ENCODE peak calls at places on chromosomes 7 and 10, in seven cellular contexts. Q is IMR-90, S is trophoblast cell, P is H9, G is neuronal stem cell, L is mesendoderm, U is H1. I is an unnamed sample.

GRCh38 chr10:91210014-91210413 is 10.4 kb upstream of the PCGF5 start:
- DNase-seq in L (no peak), Q (no peak), S (no peak), G (no peak), U (no peak), P (no peak), I (no peak)

GRCh38 chr7:41877118-41877517 is 174.2 kb upstream of the INHBA start:
- DNase-seq in L (no peak), S (no peak), U (no peak), G (no peak), Q (no peak), P (no peak), I (no peak)

GRCh38 chr10:95755511-95756004 is 405 bp upstream of the ENTPD1 start:
- DNase-seq in L (peak), Q (no peak), U (no peak), S (peak), P (peak), G (no peak), I (peak)

GRCh38 chr7:149379625-149380024 is 81.2 kb downstream of the ZNF777 start:
- DNase-seq in S (no peak), L (no peak), P (no peak), Q (no peak), U (no peak), G (no peak), I (no peak)

GRCh38 chr10:43707755-43708154 is 59.1 kb upstream of the ZNF32 start:
- DNase-seq in P (no peak), U (no peak), Q (no peak), S (no peak), G (no peak), L (no peak), I (no peak)

GRCh38 chr10:80506189-80506575 is 31.5 kb upstream of the SH2D4B start:
- DNase-seq in G (no peak), Q (peak), L (peak), S (peak), U (no peak), P (no peak), I (peak)

GRCh38 chr10:86316274-86316835 is 50.2 kb downstream of the GRID1 start:
- DNase-seq in S (no peak), G (no peak), P (peak), L (no peak), U (no peak), Q (no peak), I (no peak)

GRCh38 chr10:110544958-110545537 is 22.4 kb upstream of the SMC3 start:
- DNase-seq in S (peak), P (no peak), U (no peak), L (no peak), G (no peak), Q (peak), I (peak)

GRCh38 chr10:126571203-126571602 is 99.3 kb downstream of the C10orf90 start:
- DNase-seq in G (no peak), L (peak), Q (no peak), P (peak), S (peak), U (peak), I (no peak)

GRCh38 chr7:29588900-29589696 is 25.5 kb downstream of the PRR15 start:
- DNase-seq in U (no peak), S (peak), G (no peak), L (peak), Q (peak), P (peak), I (peak)

GRCh38 chr10:71868192-71868697 is 17.2 kb upstream of the PSAP start:
- DNase-seq in L (no peak), P (no peak), Q (peak), U (no peak), G (no peak), S (peak), I (peak)

GRCh38 chr10:93445097-93445960 is 36.8 kb downstream of the MYOF start:
- DNase-seq in L (peak), S (peak), G (peak), U (peak), Q (peak), P (peak), I (peak)

GRCh38 chr7:101179117-101179779 is 845 bp downstream of the NAT16 start:
- DNase-seq in G (no peak), L (peak), P (no peak), S (no peak), U (no peak), Q (no peak), I (no peak)

GRCh38 chr10:70265032-70265689 is 18.6 kb downstream of the NPFFR1 start:
- DNase-seq in L (peak), S (no peak), U (peak), Q (no peak), P (peak), G (no peak), I (no peak)

GRCh38 chr7:17166824-17167379 is 131.6 kb upstream of the AHR start:
- DNase-seq in U (no peak), G (no peak), L (no peak), P (no peak), S (no peak), Q (no peak), I (no peak)

GRCh38 chr10:73553726-73554125 is 37.4 kb downstream of the USP54 start:
- DNase-seq in S (no peak), Q (no peak), P (no peak), L (no peak), U (no peak), G (no peak), I (no peak)

GRCh38 chr7:123821320-123821719 is 23.6 kb upstream of the HYAL4 start:
- DNase-seq in U (no peak), L (no peak), P (no peak), S (no peak), Q (no peak), G (no peak), I (no peak)

GRCh38 chr10:35821339-35821911 is 179.3 kb upstream of the FZD8 start:
- DNase-seq in Q (no peak), P (no peak), S (no peak), L (peak), G (no peak), U (no peak), I (peak)

GRCh38 chr10:61262486-61263261 is 190.5 kb downstream of the TMEM26 start:
- DNase-seq in G (no peak), Q (peak), P (no peak), S (no peak), L (no peak), U (no peak), I (peak)

GRCh38 chr10:77004917-77005564 is 632.6 kb downstream of the KCNMA1 start:
- DNase-seq in P (peak), U (no peak), S (peak), L (peak), G (peak), Q (peak), I (peak)

GRCh38 chr7:126361183-126361582 is 891.6 kb downstream of the GRM8 start:
- DNase-seq in L (no peak), P (no peak), G (no peak), U (no peak), S (no peak), Q (no peak), I (no peak)

GRCh38 chr7:458511-459245 is 61.0 kb downstream of the PDGFA start:
- DNase-seq in Q (no peak), P (no peak), L (no peak), S (no peak), U (no peak), G (no peak), I (no peak)

GRCh38 chr7:139654270-139655181 is 123.3 kb downstream of the HIPK2 start:
- DNase-seq in Q (no peak), L (no peak), P (no peak), S (no peak), G (no peak), U (no peak), I (no peak)

GRCh38 chr7:43921423-43921822 is 4.8 kb upstream of the UBE2D4 start:
- DNase-seq in S (no peak), L (no peak), Q (no peak), G (no peak), U (no peak), P (no peak), I (no peak)

GRCh38 chr7:43914795-43915194 is 8.4 kb upstream of the URGCP start:
- DNase-seq in P (peak), Q (no peak), L (no peak), G (no peak), U (no peak), S (peak), I (peak)

DNA sequence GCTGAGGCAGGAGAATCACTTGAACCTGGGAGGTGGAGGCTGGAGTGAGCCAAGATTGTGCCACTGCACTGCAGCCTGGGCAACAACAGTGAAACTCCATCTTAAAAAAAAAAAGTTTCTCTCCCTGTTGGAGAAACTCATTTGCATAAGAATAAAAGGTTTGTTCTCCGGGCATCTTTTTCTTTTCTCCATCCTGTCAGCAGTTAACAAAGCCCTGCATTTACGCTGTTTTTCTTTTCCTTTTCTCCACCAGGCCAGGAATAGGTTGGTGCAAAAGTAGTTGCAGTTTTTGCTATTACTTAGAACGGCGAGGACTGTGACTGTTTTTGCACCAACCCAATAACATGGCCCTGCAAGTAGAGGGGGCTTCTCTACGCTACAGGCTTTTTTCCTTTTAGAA is 9.5 kb upstream of the URGCP start:
- DNase-seq in G (no peak), Q (no peak), U (no peak), L (no peak), P (no peak), S (no peak), I (no peak)
- H4K8ac ChIP-seq in G (no peak), Q (no peak), U (no peak), L (no peak), P (no peak), S (no peak), I (no peak)

DNA sequence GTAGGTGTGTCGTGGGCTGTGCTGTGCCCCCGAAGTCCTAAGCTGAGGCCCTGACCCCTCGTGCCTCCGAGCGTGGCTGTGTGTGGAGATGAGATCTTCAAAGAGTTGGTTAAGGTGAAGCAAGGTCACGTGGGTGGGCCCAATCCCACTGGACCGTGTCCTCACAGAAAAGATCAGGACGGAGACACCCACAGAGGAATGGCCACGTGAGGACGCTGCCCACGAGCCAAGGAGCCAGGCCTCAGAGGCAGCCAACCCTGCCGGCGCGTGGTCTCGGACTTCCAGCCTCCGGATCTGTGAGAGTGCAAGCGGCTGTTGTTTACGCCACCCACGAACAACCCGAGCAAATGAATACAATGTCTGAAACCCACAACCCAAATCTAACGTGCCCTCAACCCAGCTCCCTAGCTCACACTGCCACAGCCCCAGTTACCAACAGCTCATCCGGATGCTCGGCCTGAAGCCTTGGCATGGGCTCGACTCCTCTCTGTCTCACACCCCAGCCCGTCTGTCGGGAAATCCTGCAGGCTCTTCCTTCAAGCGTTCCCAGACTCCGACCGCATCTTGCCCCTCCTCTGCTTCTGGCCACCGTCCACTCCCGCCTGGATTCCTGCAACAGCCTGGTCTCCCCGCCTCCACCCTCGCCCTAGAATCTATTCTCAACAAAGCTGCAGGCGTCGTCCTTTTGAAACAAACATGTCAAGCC is 35.5 kb downstream of the STK32C start:
- DNase-seq in S (no peak), Q (peak), U (no peak), L (no peak), P (no peak), G (no peak), I (no peak)
- H4K8ac ChIP-seq in S (no peak), Q (no peak), U (peak), L (no peak), P (no peak), G (no peak), I (no peak)

GRCh38 chr10:74672430-74672829 is 154.0 kb upstream of the KAT6B start:
- DNase-seq in U (no peak), G (no peak), Q (no peak), P (no peak), S (no peak), L (no peak), I (no peak)
- H4K8ac ChIP-seq in U (no peak), G (no peak), Q (no peak), P (no peak), S (no peak), L (no peak), I (no peak)

DNA sequence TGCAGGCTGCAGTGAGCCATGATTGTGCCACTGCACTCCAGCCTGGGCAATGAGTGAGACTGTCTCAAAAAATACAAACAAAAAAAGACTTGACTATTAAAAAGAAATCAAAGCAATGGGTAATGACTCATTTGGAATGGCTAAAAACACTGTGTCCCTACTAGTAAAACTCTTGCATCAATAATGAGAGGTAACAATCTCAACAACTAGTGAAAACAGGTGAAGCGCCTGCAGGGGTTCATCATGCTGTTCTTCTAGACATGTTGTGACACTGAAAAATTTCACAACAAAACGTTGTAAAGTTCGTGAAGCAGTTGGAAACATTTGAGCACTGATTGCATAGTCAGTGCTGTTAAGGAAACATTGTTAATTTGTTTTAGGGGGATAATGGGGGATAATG is 26.9 kb upstream of the SLC29A4 start:
- DNase-seq in U (no peak), G (no peak), L (no peak), S (peak), P (no peak), Q (no peak), I (no peak)
- H4K8ac ChIP-seq in U (no peak), G (no peak), L (no peak), S (no peak), P (no peak), Q (no peak), I (no peak)

GRCh38 chr7:156143158-156143557 is 330.9 kb upstream of the SHH start:
- DNase-seq in G (no peak), U (no peak), S (no peak), L (no peak), Q (no peak), P (no peak), I (no peak)
- H4K8ac ChIP-seq in G (no peak), U (peak), S (no peak), L (no peak), Q (no peak), P (no peak), I (no peak)

DNA sequence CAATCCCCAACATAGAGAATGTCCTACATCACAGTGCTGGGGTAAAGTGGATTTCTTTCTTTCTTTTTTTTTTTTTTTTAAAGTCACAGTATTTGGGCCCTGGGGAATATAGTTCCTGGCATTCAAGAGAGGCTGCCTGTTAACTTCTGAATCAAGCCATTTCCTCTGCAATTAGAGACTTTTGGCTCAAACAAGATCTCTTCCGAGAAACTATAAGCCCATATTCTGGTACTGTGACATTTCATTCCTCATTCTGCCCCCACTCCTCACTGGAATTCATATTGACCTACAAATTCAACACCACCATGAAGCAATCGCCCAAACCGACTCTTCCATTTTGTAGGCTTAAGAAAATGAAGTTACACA is 187.4 kb downstream of the PHTF2 start:
- DNase-seq in P (no peak), G (no peak), U (no peak), Q (no peak), S (no peak), L (no peak), I (no peak)
- H4K8ac ChIP-seq in P (no peak), G (no peak), U (no peak), Q (no peak), S (no peak), L (no peak), I (no peak)

DNA sequence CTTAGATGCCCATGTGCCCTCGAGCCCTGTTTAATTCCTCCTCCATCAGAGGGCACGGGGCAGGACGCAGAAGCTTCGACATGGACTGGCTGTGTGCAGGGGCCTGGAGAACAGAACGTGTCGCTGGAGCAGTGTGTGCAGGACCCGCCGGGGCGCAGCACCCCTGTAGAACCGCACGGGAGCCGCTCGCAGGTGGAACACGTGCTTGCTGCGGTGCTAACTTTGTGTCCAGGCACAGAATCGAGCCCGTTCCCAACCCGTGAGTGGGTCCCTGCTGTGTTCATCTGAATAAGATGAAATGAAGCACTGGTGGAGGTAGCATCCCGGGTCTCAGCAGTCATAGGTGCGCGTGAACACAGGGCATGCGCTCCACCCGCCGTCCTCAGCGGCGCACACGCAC is 116.9 kb downstream of the WDR37 start:
- DNase-seq in U (no peak), P (no peak), Q (no peak), S (no peak), L (no peak), G (no peak), I (no peak)
- H4K8ac ChIP-seq in U (no peak), P (no peak), Q (no peak), S (no peak), L (no peak), G (no peak), I (no peak)

DNA sequence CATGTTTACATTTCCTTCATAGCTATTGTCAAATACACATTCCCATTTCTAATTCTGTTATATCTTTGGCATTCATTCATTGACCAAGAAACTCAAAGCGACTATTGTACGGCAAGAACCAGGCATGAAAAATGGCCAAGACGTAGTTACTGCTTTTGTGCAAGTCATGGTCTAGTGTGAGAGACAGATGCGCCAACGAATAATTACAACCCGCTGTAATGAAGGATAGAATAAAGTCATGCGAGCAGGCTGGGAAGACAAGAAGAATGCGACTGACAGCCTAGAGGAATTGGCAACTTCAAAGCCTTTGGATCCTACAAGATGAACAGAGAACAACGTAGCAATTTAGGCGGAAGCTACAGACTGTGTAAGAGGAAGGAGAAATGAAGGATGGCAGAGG is 221.2 kb downstream of the CALN1 start:
- DNase-seq in P (no peak), L (no peak), G (no peak), U (no peak), Q (no peak), S (no peak), I (no peak)
- H4K8ac ChIP-seq in P (no peak), L (no peak), G (no peak), U (no peak), Q (no peak), S (no peak), I (no peak)